ENCODE peak calls at places on chromosomes 13 and 19, in four cellular contexts. G is cardiac muscle cell, L is B cell, H is nephron progenitor cell. C is an unnamed sample.
A peak's percentile ranks its signal among the peaks of the same experiment; 100 is the strongest.

GRCh38 chr13:50370303-50370950 is 355.2 kb downstream of the KCNRG start:
- DNase-seq in H (no peak), L (peak; percentile 71), G (no peak), C (no peak)

GRCh38 chr13:108176685-108177274 is 38.6 kb downstream of the LIG4 start:
- DNase-seq in G (peak; percentile 29), H (peak; percentile 38), L (peak; percentile 77), C (no peak)

GRCh38 chr19:57210381-57210780 is 19.1 kb downstream of the ZNF264 start:
- DNase-seq in G (no peak), H (no peak), L (no peak), C (no peak)

GRCh38 chr13:42101821-42102580 is 53.6 kb downstream of the DGKH start:
- DNase-seq in G (peak; percentile 13), L (no peak), H (no peak), C (no peak)

GRCh38 chr13:51778407-51778806 is 25.6 kb downstream of the DHRS12 start:
- DNase-seq in G (no peak), L (no peak), H (no peak), C (no peak)

GRCh38 chr19:5948697-5949564 is 29.0 kb downstream of the RANBP3 start:
- DNase-seq in L (no peak), G (peak; percentile 33), H (no peak), C (no peak)

GRCh38 chr19:9584073-9584833 is at the start of gene ZNF121:
- DNase-seq in H (peak; percentile 88), G (peak; percentile 86), L (peak; percentile 90), C (peak; percentile 83)

GRCh38 chr19:57816652-57817051 is 1.9 kb upstream of the ZNF552 start:
- DNase-seq in G (no peak), H (no peak), L (no peak), C (no peak)

GRCh38 chr13:104847863-104848262 is 1687.6 kb downstream of the EFNB2 start:
- DNase-seq in L (no peak), G (no peak), H (no peak), C (no peak)

GRCh38 chr19:15260939-15261338 is 28.7 kb upstream of the EPHX3 start:
- DNase-seq in H (no peak), G (no peak), L (no peak), C (no peak)

GRCh38 chr13:24541127-24541475 is 28.5 kb upstream of the PARP4 start:
- DNase-seq in H (no peak), G (no peak), L (no peak), C (no peak)

GRCh38 chr13:26500618-26501320 is 56.7 kb upstream of the WASF3 start:
- DNase-seq in H (no peak), G (no peak), L (no peak), C (no peak)

GRCh38 chr19:18900700-18901502 is 4.9 kb upstream of the CERS1 start:
- DNase-seq in G (no peak), H (no peak), L (no peak), C (no peak)

GRCh38 chr13:50521750-50522149 is 321.7 kb downstream of the DLEU7 start:
- DNase-seq in L (no peak), G (peak; percentile 86), H (peak; percentile 27), C (no peak)

GRCh38 chr13:105510363-105510762 is 1025.1 kb downstream of the EFNB2 start:
- DNase-seq in L (no peak), G (no peak), H (no peak), C (no peak)

GRCh38 chr19:782195-783043 is 14.8 kb upstream of the PTBP1 start:
- DNase-seq in G (peak; percentile 80), H (peak; percentile 44), L (no peak), C (no peak)

GRCh38 chr19:33226550-33227241 is 1.0 kb upstream of the SLC7A10 start:
- DNase-seq in H (peak; percentile 65), G (peak; percentile 94), L (peak; percentile 27), C (no peak)

GRCh38 chr13:49216334-49216733 is 3.8 kb upstream of the MLNR start:
- DNase-seq in G (no peak), L (no peak), H (no peak), C (no peak)

GRCh38 chr13:73938375-73939070 is 195.7 kb downstream of the KLF12 start:
- DNase-seq in L (no peak), H (no peak), G (peak; percentile 77), C (no peak)

GRCh38 chr19:13825489-13826475 is 30.5 kb downstream of the ZSWIM4 start:
- DNase-seq in L (no peak), G (no peak), H (peak; percentile 79), C (no peak)

GRCh38 chr19:7900401-7900870 is 3.2 kb upstream of the MAP2K7 start:
- DNase-seq in G (no peak), H (no peak), L (no peak), C (no peak)

GRCh38 chr19:19061491-19061890 is 2.3 kb upstream of the SLC25A42 start:
- DNase-seq in H (no peak), G (no peak), L (no peak), C (no peak)

GRCh38 chr19:16066611-16067104 is 9.6 kb upstream of the TPM4 start:
- DNase-seq in G (peak; percentile 82), L (peak; percentile 60), H (no peak), C (no peak)

GRCh38 chr13:77781804-77782203 is 84.3 kb downstream of the SLAIN1 start:
- DNase-seq in H (no peak), L (no peak), G (no peak), C (no peak)

GRCh38 chr19:28556371-28556770 is 656.6 kb downstream of the UQCRFS1 start:
- DNase-seq in L (no peak), H (no peak), G (no peak), C (no peak)

GRCh38 chr13:99465454-99465853 is 35.8 kb upstream of the TM9SF2 start:
- DNase-seq in L (no peak), H (no peak), G (no peak), C (no peak)

GRCh38 chr13:58994778-58995177 is 1169.0 kb downstream of the DIAPH3 start:
- DNase-seq in L (no peak), H (no peak), G (no peak), C (no peak)

DNA sequence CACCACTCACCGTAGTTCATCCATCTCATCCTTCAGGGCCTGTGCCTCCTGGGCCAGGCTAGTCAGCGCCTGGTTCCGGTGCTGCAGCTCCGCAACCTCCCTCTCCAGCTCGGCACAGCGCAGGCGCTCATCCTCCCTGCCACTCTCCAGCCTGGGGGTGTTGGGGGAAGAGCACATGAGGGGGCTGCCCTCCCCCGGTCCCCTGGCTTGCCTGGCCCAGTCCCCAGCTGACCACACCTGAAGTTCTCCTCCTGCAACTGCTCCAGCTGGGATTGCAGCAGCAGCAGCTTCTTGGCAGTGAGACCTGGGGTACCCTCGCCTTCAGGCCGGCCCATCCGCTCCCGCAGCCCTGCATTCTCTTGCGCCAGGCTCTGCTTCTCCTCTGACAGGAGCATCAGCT is 4.4 kb downstream of the HOOK2 start:
- DNase-seq in H (no peak), G (no peak), L (no peak), C (no peak)
- TF ChIP-seq CTCF in H (no peak), G (no peak), L (no peak), C (no peak)

DNA sequence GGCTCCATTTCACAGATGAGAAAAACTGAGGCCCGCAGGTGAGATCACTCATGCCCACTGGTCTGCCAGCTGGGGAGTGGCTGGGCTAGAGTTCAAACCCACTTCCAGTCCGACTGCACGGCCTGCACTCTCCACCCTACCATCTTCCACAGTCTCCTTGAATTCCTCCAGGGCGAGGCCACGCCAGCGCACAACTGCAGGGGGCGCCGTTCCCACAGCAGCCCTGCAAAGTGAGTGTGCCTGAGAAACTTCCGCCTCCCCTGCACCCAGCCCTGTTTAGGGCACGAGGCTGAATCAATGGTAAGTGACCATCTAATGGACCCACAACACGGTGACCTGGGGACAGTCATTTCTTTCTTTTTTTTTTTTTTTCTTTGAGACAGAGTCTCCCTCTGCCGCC is 829 bp upstream of the ATCAY start:
- DNase-seq in L (no peak), H (no peak), G (no peak), C (no peak)
- TF ChIP-seq CTCF in L (no peak), H (peak; percentile 16), G (no peak), C (no peak)

GRCh38 chr13:28483313-28483931 is 11.5 kb downstream of the FLT1 start:
- DNase-seq in H (no peak), L (no peak), G (no peak), C (no peak)
- TF ChIP-seq CTCF in H (no peak), L (no peak), G (no peak), C (no peak)

GRCh38 chr13:113084094-113084942 is 21.3 kb upstream of the F7 start:
- DNase-seq in H (no peak), G (no peak), L (no peak), C (no peak)
- TF ChIP-seq CTCF in H (no peak), G (peak; percentile 16), L (no peak), C (no peak)

GRCh38 chr13:20398459-20398858 is 127.2 kb downstream of the CRYL1 start:
- DNase-seq in L (no peak), H (no peak), G (no peak), C (no peak)
- TF ChIP-seq CTCF in L (no peak), H (no peak), G (no peak), C (no peak)

DNA sequence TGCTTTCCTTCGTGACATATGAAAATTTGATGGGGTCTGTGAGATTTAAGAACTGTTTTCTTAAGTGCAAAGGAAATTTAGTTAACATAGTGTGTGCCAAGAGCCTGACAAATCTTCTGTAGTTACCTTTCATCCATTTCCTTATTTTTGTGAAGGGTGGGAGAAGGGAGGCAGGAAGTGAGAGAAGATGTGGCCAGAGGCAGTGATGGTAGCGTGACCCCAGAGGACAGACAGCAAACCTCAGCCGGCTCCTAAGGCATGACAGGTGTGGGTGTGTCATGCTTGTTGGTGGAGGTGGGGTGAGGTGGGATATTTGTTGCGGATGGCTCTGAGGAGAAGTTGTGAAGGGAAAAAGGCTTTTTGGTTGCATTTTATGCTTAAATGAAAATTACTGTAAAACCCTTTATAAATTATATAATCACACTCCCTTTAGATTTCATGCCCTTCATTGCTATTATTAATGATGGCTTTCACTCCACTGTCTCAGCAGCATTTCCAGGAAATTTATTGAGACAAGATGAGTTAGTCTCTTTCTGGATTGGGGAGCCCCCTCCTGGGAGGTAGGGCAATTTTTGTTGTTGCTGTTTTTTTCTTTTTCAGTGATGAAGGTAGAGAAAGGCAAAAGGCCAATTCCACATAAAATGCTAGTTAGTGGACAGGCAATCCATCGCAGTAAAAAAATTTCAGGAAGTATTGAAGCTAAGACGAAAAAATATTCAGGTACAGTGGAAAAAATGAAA is 80.0 kb downstream of the TEX26 start:
- DNase-seq in H (no peak), L (no peak), G (peak; percentile 52), C (no peak)
- TF ChIP-seq CTCF in H (peak; percentile 26), L (no peak), G (peak; percentile 56), C (no peak)

C was measured in natural killer cell.